ENCODE peak calls at places on chromosomes 7 and 10, in seven cellular contexts. H is glutamatergic neuron, A is chondrocyte, K is PC-3, F is GM20000, I is AG09309, L is endothelial cell. N is an unnamed sample.
A peak's percentile ranks its signal among the peaks of the same experiment; 100 is the strongest.

GRCh38 chr10:43461950-43462349 is 25.0 kb downstream of the ZNF487 start:
- DNase-seq in F (peak; percentile 78), H (no peak), L (peak; percentile 41), I (peak; percentile 63), K (peak; percentile 95), A (no peak), N (peak; percentile 26)

GRCh38 chr10:124221356-124222297 is 128.2 kb upstream of the CHST15 start:
- DNase-seq in L (no peak), K (peak; percentile 63), F (peak; percentile 74), H (no peak), I (no peak), A (no peak), N (no peak)

GRCh38 chr7:3246133-3246532 is 54.9 kb upstream of the SDK1 start:
- DNase-seq in F (no peak), L (no peak), K (no peak), H (peak; percentile 73), A (no peak), I (no peak), N (no peak)

GRCh38 chr10:60203993-60204618 is 185.6 kb downstream of the ANK3 start:
- DNase-seq in F (no peak), L (peak; percentile 21), K (peak; percentile 77), I (no peak), A (no peak), H (no peak), N (peak; percentile 6)

GRCh38 chr7:1915326-1915725 is 245.2 kb downstream of the ELFN1 start:
- DNase-seq in K (no peak), F (no peak), L (no peak), A (no peak), H (no peak), I (no peak), N (no peak)

GRCh38 chr7:130288829-130289228 is 4.1 kb upstream of the CPA4 start:
- DNase-seq in A (no peak), I (no peak), H (no peak), K (peak; percentile 4), L (no peak), F (no peak), N (no peak)

GRCh38 chr7:133023370-133024075 is 58.4 kb downstream of the CHCHD3 start:
- DNase-seq in H (no peak), A (no peak), L (no peak), K (no peak), I (no peak), F (no peak), N (no peak)

GRCh38 chr7:116322541-116322940 is 112.2 kb downstream of the TES start:
- DNase-seq in I (no peak), H (no peak), K (no peak), F (no peak), L (no peak), A (no peak), N (no peak)

GRCh38 chr7:36083626-36084380 is 69.3 kb upstream of the EEPD1 start:
- DNase-seq in F (no peak), A (no peak), H (no peak), I (no peak), L (no peak), K (no peak), N (no peak)

GRCh38 chr10:26318672-26319071 is 102.1 kb downstream of the GAD2 start:
- DNase-seq in K (no peak), L (no peak), I (no peak), F (no peak), H (no peak), A (no peak), N (no peak)

GRCh38 chr10:18473424-18474110 is 177.8 kb downstream of the NSUN6 start:
- DNase-seq in I (no peak), H (no peak), F (no peak), A (no peak), K (no peak), L (no peak), N (no peak)

GRCh38 chr7:151432658-151433521 is 7.1 kb downstream of the CRYGN start:
- DNase-seq in F (peak; percentile 75), K (no peak), H (no peak), A (no peak), L (no peak), I (no peak), N (no peak)

GRCh38 chr7:123351506-123352225 is 151.9 kb upstream of the SLC13A1 start:
- DNase-seq in I (no peak), H (no peak), A (no peak), F (no peak), L (no peak), K (no peak), N (no peak)

GRCh38 chr10:2584385-2584784 is 483.0 kb upstream of the PFKP start:
- DNase-seq in H (no peak), K (no peak), F (no peak), I (no peak), L (no peak), A (no peak), N (no peak)

GRCh38 chr10:93718937-93719725 is 16.7 kb upstream of the FRA10AC1 start:
- DNase-seq in A (no peak), I (no peak), H (no peak), K (no peak), L (no peak), F (peak; percentile 26), N (no peak)

GRCh38 chr7:80858141-80858903 is 60.5 kb downstream of the SEMA3C start:
- DNase-seq in H (no peak), L (no peak), K (peak; percentile 35), A (no peak), F (peak; percentile 7), I (no peak), N (no peak)

DNA sequence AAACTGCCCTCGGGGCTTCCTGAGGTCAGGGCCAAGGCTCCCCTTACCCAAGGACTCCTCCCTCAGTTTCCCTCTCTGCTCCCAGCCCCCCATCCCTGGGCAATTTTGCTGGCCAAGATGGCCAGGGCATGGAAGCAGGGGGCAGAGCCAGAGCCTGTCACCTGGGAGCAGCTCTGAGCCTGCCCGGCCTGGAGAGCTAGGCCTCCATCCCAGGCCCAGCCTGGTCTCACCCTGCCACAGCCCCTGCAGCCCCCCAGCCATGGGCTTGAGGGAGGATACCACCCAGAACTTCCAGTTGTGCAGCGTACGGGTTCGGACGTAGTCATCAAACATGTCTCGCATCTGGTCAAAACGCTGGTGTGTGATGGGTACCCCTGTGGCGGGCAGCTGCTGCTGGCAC is 17.0 kb upstream of the TBL2 start:
- DNase-seq in L (no peak), I (no peak), A (no peak), H (no peak), F (no peak), K (no peak), N (no peak)
- TF ChIP-seq CTCF in L (no peak), I (no peak), A (no peak), H (no peak), F (no peak), K (no peak), N (no peak)

DNA sequence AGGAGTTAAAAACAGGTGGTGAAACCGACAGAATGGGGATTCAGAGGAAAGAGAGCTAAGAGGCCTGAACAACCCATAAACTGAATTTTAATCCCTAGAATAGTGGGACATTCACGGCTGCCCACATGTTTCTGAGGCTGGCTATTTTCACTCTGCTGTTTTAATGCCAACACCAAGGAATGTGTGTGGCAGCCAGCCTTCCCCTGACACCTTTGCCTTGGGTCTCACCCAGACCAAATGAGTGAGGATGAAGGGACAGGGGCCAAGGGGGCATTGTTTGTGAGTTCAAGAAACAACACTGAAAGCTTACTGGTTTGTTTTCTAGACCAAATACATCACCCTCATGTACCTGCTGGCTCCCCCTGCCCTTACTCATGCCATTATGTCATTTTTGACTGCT is 164.3 kb downstream of the JAZF1 start:
- DNase-seq in F (no peak), L (no peak), K (no peak), A (no peak), H (no peak), I (no peak), N (no peak)
- TF ChIP-seq CTCF in F (no peak), L (no peak), K (no peak), A (no peak), H (no peak), I (no peak), N (no peak)

GRCh38 chr7:145169908-145170307 is 334.1 kb upstream of the TPK1 start:
- DNase-seq in L (no peak), A (no peak), F (no peak), K (peak; percentile 46), I (no peak), H (no peak), N (no peak)
- TF ChIP-seq CTCF in L (no peak), A (peak; percentile 77), F (no peak), K (peak; percentile 61), I (no peak), H (no peak), N (peak; percentile 47)

GRCh38 chr10:3980139-3980538 is 195.1 kb upstream of the KLF6 start:
- DNase-seq in H (no peak), K (no peak), L (no peak), I (no peak), A (no peak), F (no peak), N (no peak)
- TF ChIP-seq CTCF in H (no peak), K (no peak), L (no peak), I (no peak), A (no peak), F (no peak), N (no peak)

GRCh38 chr10:815338-816104 is 116.0 kb downstream of the LARP4B start:
- DNase-seq in A (no peak), K (no peak), F (no peak), L (no peak), I (no peak), H (no peak), N (no peak)
- TF ChIP-seq CTCF in A (peak; percentile 46), K (no peak), F (no peak), L (peak; percentile 38), I (peak; percentile 10), H (peak; percentile 66), N (peak; percentile 41)

GRCh38 chr7:40965016-40965415 is 737.9 kb downstream of the INHBA start:
- DNase-seq in L (no peak), I (no peak), A (no peak), K (no peak), F (no peak), H (no peak), N (no peak)
- TF ChIP-seq CTCF in L (no peak), I (no peak), A (no peak), K (no peak), F (no peak), H (no peak), N (no peak)

GRCh38 chr10:32713560-32713959 is 244.5 kb downstream of the ITGB1 start:
- DNase-seq in K (peak; percentile 69), L (no peak), H (no peak), I (no peak), F (no peak), A (no peak), N (no peak)
- TF ChIP-seq CTCF in K (peak; percentile 84), L (no peak), H (no peak), I (peak; percentile 24), F (no peak), A (no peak), N (no peak)

N was measured in neural crest cell.